ENCODE peak calls at places on chromosomes 12 and 14, in six cellular contexts. One of them, this sample, is unnamed. For H3K4me1 and H3K9me3, the result is how much of the 10 kb centered on the place peaks cover.

GRCh38 chr14:21104448-21105060 is 3.7 kb downstream of the TMEM253 start:
- DNase-seq in thyroid gland: peak
- DNase-seq in heart right ventricle: peak
- DNase-seq in tibial nerve: peak
- DNase-seq in kidney: peak
- DNase-seq in CD4-positive, alpha-beta memory T cell: peak
- DNase-seq in this sample: peak

GRCh38 chr14:34583525-34583924 is 44.0 kb upstream of the EAPP start:
- DNase-seq in kidney: no peak
- DNase-seq in thyroid gland: no peak
- DNase-seq in tibial nerve: no peak
- DNase-seq in CD4-positive, alpha-beta memory T cell: no peak
- DNase-seq in heart right ventricle: no peak
- DNase-seq in this sample: no peak

GRCh38 chr14:31271648-31272047 is 64.1 kb upstream of the HECTD1 start:
- DNase-seq in tibial nerve: no peak
- DNase-seq in thyroid gland: no peak
- DNase-seq in kidney: no peak
- DNase-seq in heart right ventricle: no peak
- DNase-seq in CD4-positive, alpha-beta memory T cell: no peak
- DNase-seq in this sample: no peak

GRCh38 chr12:79547044-79547734 is 143.6 kb downstream of the PAWR start:
- DNase-seq in heart right ventricle: no peak
- DNase-seq in thyroid gland: peak
- DNase-seq in tibial nerve: no peak
- DNase-seq in kidney: no peak
- DNase-seq in CD4-positive, alpha-beta memory T cell: no peak
- DNase-seq in this sample: peak

GRCh38 chr12:12267801-12268200 is 957 bp upstream of the LRP6 start:
- DNase-seq in kidney: no peak
- DNase-seq in thyroid gland: no peak
- DNase-seq in tibial nerve: no peak
- DNase-seq in CD4-positive, alpha-beta memory T cell: no peak
- DNase-seq in heart right ventricle: no peak
- DNase-seq in this sample: peak

GRCh38 chr12:49228653-49229052 is 36.2 kb upstream of the TUBA1C start:
- DNase-seq in thyroid gland: no peak
- DNase-seq in CD4-positive, alpha-beta memory T cell: no peak
- DNase-seq in heart right ventricle: no peak
- DNase-seq in tibial nerve: no peak
- DNase-seq in kidney: no peak
- DNase-seq in this sample: no peak

GRCh38 chr12:96571101-96571862 is 81.9 kb downstream of the CFAP54 start:
- DNase-seq in CD4-positive, alpha-beta memory T cell: no peak
- DNase-seq in heart right ventricle: no peak
- DNase-seq in kidney: no peak
- DNase-seq in tibial nerve: no peak
- DNase-seq in thyroid gland: no peak
- DNase-seq in this sample: no peak

GRCh38 chr12:55847603-55848329 is 5.0 kb upstream of the MMP19 start:
- DNase-seq in CD4-positive, alpha-beta memory T cell: no peak
- DNase-seq in tibial nerve: peak
- DNase-seq in kidney: peak
- DNase-seq in heart right ventricle: peak
- DNase-seq in thyroid gland: peak
- DNase-seq in this sample: peak

GRCh38 chr14:68359862-68360552 is 432.9 kb downstream of the ZFP36L1 start:
- DNase-seq in thyroid gland: peak
- DNase-seq in CD4-positive, alpha-beta memory T cell: no peak
- DNase-seq in kidney: peak
- DNase-seq in heart right ventricle: peak
- DNase-seq in tibial nerve: peak
- DNase-seq in this sample: no peak

GRCh38 chr12:41286426-41286825 is 98.3 kb downstream of the PDZRN4 start:
- DNase-seq in CD4-positive, alpha-beta memory T cell: no peak
- DNase-seq in tibial nerve: no peak
- DNase-seq in heart right ventricle: no peak
- DNase-seq in kidney: no peak
- DNase-seq in thyroid gland: no peak
- DNase-seq in this sample: no peak

GRCh38 chr12:98253207-98253606 is 262.2 kb upstream of the TMPO start:
- DNase-seq in thyroid gland: no peak
- DNase-seq in kidney: no peak
- DNase-seq in heart right ventricle: no peak
- DNase-seq in tibial nerve: no peak
- DNase-seq in CD4-positive, alpha-beta memory T cell: no peak
- DNase-seq in this sample: no peak

GRCh38 chr14:97441740-97442362 is 644.7 kb downstream of the VRK1 start:
- DNase-seq in CD4-positive, alpha-beta memory T cell: no peak
- DNase-seq in thyroid gland: no peak
- DNase-seq in heart right ventricle: no peak
- DNase-seq in tibial nerve: no peak
- DNase-seq in kidney: no peak
- DNase-seq in this sample: no peak

GRCh38 chr12:19021646-19022045 is 107.9 kb upstream of the PLEKHA5 start:
- DNase-seq in kidney: no peak
- DNase-seq in tibial nerve: no peak
- DNase-seq in CD4-positive, alpha-beta memory T cell: no peak
- DNase-seq in heart right ventricle: no peak
- DNase-seq in thyroid gland: no peak
- DNase-seq in this sample: no peak

GRCh38 chr12:113334786-113335539 is at the start of gene SLC8B1:
- DNase-seq in thyroid gland: peak
- DNase-seq in heart right ventricle: peak
- DNase-seq in kidney: peak
- DNase-seq in CD4-positive, alpha-beta memory T cell: peak
- DNase-seq in tibial nerve: peak
- DNase-seq in this sample: peak

GRCh38 chr12:7161811-7162210 is 27.7 kb upstream of the PEX5 start:
- DNase-seq in heart right ventricle: no peak
- DNase-seq in thyroid gland: no peak
- DNase-seq in tibial nerve: no peak
- DNase-seq in CD4-positive, alpha-beta memory T cell: no peak
- DNase-seq in kidney: no peak
- DNase-seq in this sample: no peak

GRCh38 chr12:60498656-60499055 is 902.8 kb downstream of the SLC16A7 start:
- DNase-seq in kidney: no peak
- DNase-seq in thyroid gland: no peak
- DNase-seq in CD4-positive, alpha-beta memory T cell: no peak
- DNase-seq in tibial nerve: no peak
- DNase-seq in heart right ventricle: no peak
- DNase-seq in this sample: no peak

GRCh38 chr12:26896913-26897312 is 40.9 kb downstream of the INTS13 start:
- DNase-seq in tibial nerve: no peak
- DNase-seq in CD4-positive, alpha-beta memory T cell: no peak
- DNase-seq in kidney: no peak
- DNase-seq in thyroid gland: no peak
- DNase-seq in heart right ventricle: no peak
- DNase-seq in this sample: no peak

GRCh38 chr14:101022916-101023435 is 119.5 kb upstream of the RTL1 start:
- DNase-seq in heart right ventricle: no peak
- DNase-seq in tibial nerve: no peak
- DNase-seq in CD4-positive, alpha-beta memory T cell: no peak
- DNase-seq in kidney: peak
- DNase-seq in thyroid gland: no peak
- DNase-seq in this sample: no peak

DNA sequence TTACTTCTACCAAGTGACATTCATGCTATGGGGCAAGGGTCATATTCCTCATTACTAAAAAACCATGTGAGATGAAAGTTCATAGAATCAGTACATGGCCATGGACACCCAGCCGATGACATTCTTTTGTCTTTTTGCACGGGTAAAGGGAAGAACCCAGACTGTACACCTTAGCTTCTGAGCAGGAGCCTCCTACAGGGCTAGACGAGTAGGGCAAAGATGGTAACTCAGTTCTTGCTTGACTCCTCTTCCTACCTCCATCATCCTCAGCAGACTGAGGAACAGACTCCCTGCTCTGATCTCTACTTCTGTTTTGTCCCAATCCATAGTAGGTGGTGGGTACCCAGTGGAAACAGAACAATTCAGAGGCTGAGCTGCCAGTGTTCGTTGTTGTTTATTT is 281.3 kb downstream of the NPAS3 start:
- DNase-seq in heart right ventricle: no peak
- DNase-seq in kidney: no peak
- DNase-seq in tibial nerve: no peak
- DNase-seq in CD4-positive, alpha-beta memory T cell: no peak
- DNase-seq in thyroid gland: no peak
- DNase-seq in this sample: no peak
- H3K4me1 ChIP-seq in heart right ventricle: under half
- H3K4me1 ChIP-seq in kidney: under half
- H3K4me1 ChIP-seq in tibial nerve: under half
- H3K4me1 ChIP-seq in CD4-positive, alpha-beta memory T cell: under half
- H3K4me1 ChIP-seq in thyroid gland: under half
- H3K4me1 ChIP-seq in this sample: under half

GRCh38 chr12:132251310-132251709 is 78.1 kb downstream of the GALNT9 start:
- DNase-seq in heart right ventricle: no peak
- DNase-seq in CD4-positive, alpha-beta memory T cell: no peak
- DNase-seq in thyroid gland: no peak
- DNase-seq in kidney: peak
- DNase-seq in tibial nerve: no peak
- DNase-seq in this sample: no peak
- H3K9me3 ChIP-seq in heart right ventricle: under half
- H3K9me3 ChIP-seq in CD4-positive, alpha-beta memory T cell: under half
- H3K9me3 ChIP-seq in thyroid gland: under half
- H3K9me3 ChIP-seq in kidney: under half
- H3K9me3 ChIP-seq in tibial nerve: under half
- H3K9me3 ChIP-seq in this sample: under half

GRCh38 chr12:130162771-130163460 is 652 bp downstream of the FZD10 start:
- DNase-seq in CD4-positive, alpha-beta memory T cell: no peak
- DNase-seq in tibial nerve: no peak
- DNase-seq in kidney: peak
- DNase-seq in thyroid gland: no peak
- DNase-seq in heart right ventricle: no peak
- DNase-seq in this sample: no peak

GRCh38 chr12:130160711-130161231 is 1.5 kb upstream of the FZD10 start:
- DNase-seq in thyroid gland: no peak
- DNase-seq in tibial nerve: no peak
- DNase-seq in heart right ventricle: no peak
- DNase-seq in kidney: peak
- DNase-seq in CD4-positive, alpha-beta memory T cell: no peak
- DNase-seq in this sample: peak

GRCh38 chr12:130161261-130162231 is 718 bp upstream of the FZD10 start:
- DNase-seq in heart right ventricle: peak
- DNase-seq in CD4-positive, alpha-beta memory T cell: no peak
- DNase-seq in thyroid gland: peak
- DNase-seq in tibial nerve: no peak
- DNase-seq in kidney: peak
- DNase-seq in this sample: peak

GRCh38 chr12:130163461-130164215 is 1.4 kb downstream of the FZD10 start:
- DNase-seq in tibial nerve: no peak
- DNase-seq in kidney: peak
- DNase-seq in thyroid gland: no peak
- DNase-seq in CD4-positive, alpha-beta memory T cell: no peak
- DNase-seq in heart right ventricle: no peak
- DNase-seq in this sample: no peak

DNA sequence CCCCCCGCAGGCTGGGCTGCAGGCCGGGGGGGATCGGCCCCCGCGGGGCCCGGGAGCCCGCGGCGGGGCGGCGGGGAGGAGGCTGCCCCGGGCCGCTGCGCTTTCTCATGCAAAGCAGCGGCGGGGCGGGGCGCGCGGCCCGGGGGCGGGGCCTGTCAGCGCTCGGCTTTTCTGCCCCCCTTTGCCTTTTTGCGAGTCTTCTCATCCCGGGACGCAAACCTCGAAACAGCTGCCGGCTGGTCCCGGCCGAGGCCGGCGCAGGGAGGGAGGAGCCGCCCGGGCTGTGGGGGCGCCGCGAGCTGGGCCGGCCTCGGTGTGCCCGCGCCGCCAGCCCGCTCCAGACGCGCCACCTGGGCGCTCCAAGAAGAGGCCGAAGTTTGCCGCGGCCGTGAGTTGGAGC is at the start of gene FZD10:
- DNase-seq in kidney: peak
- DNase-seq in thyroid gland: peak
- DNase-seq in tibial nerve: peak
- DNase-seq in heart right ventricle: peak
- DNase-seq in CD4-positive, alpha-beta memory T cell: no peak
- DNase-seq in this sample: peak
- H3K4me3 ChIP-seq in kidney: no peak
- H3K4me3 ChIP-seq in thyroid gland: no peak
- H3K4me3 ChIP-seq in tibial nerve: peak
- H3K4me3 ChIP-seq in heart right ventricle: peak
- H3K4me3 ChIP-seq in CD4-positive, alpha-beta memory T cell: no peak
- H3K4me3 ChIP-seq in this sample: peak

DNA sequence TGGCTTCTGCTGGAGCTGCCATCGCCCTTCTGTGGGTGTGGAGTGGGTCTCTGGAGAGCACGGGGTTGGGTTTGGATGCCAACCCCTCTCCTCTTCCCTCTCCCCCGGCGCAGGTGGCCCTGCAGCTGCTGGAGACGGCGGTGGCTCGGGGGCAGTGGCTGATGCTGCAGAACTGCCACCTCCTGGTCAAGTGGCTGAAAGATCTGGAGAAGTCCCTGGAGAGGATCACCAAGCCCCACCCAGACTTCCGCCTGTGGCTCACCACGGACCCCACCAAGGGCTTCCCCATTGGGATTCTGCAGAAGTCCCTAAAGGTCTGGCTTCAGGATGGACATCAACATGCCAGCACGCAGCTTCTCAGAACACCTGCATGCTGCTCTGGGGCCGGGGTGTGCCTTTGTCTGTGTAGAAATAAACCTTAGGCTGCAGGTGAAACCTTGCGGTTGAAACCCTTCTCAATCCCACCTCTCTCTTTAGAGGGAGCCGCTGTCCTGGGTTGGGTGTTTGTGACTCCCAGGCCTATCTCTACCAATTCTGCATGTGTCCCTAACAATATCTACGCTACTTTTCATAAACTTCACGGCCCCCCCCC is 44.3 kb downstream of the CCDC92 start:
- DNase-seq in CD4-positive, alpha-beta memory T cell: no peak
- DNase-seq in thyroid gland: peak
- DNase-seq in kidney: peak
- DNase-seq in tibial nerve: no peak
- DNase-seq in heart right ventricle: no peak
- DNase-seq in this sample: no peak
- H3K4me1 ChIP-seq in CD4-positive, alpha-beta memory T cell: under half
- H3K4me1 ChIP-seq in thyroid gland: under half
- H3K4me1 ChIP-seq in kidney: under half
- H3K4me1 ChIP-seq in tibial nerve: under half
- H3K4me1 ChIP-seq in heart right ventricle: under half
- H3K4me1 ChIP-seq in this sample: under half

GRCh38 chr14:105536691-105537579 is 10.6 kb downstream of the TMEM121 start:
- DNase-seq in kidney: no peak
- DNase-seq in CD4-positive, alpha-beta memory T cell: no peak
- DNase-seq in thyroid gland: no peak
- DNase-seq in heart right ventricle: no peak
- DNase-seq in tibial nerve: no peak
- DNase-seq in this sample: no peak
- H3K9me3 ChIP-seq in kidney: under half
- H3K9me3 ChIP-seq in CD4-positive, alpha-beta memory T cell: under half
- H3K9me3 ChIP-seq in thyroid gland: under half
- H3K9me3 ChIP-seq in heart right ventricle: under half
- H3K9me3 ChIP-seq in tibial nerve: under half
- H3K9me3 ChIP-seq in this sample: under half

GRCh38 chr14:24238527-24239037 is 3.8 kb downstream of the TINF2 start:
- DNase-seq in tibial nerve: no peak
- DNase-seq in thyroid gland: no peak
- DNase-seq in CD4-positive, alpha-beta memory T cell: no peak
- DNase-seq in kidney: no peak
- DNase-seq in heart right ventricle: no peak
- DNase-seq in this sample: no peak
- H3K4me3 ChIP-seq in tibial nerve: no peak
- H3K4me3 ChIP-seq in thyroid gland: no peak
- H3K4me3 ChIP-seq in CD4-positive, alpha-beta memory T cell: no peak
- H3K4me3 ChIP-seq in kidney: no peak
- H3K4me3 ChIP-seq in heart right ventricle: no peak
- H3K4me3 ChIP-seq in this sample: no peak

This sample was measured in HAP-1.